ENCODE peak calls at places on chromosomes 2 and 18, in eight cellular contexts. U is IMR-90; T is neural progenitor cell; C is psoas muscle; B is lower lobe of right lung; K is fibroblast of mammary gland; D is CD8-positive, alpha-beta T cell; I is fibroblast of the aortic adventitia. E is an unnamed sample.

GRCh38 chr2:30321466-30321865 is 90.1 kb downstream of the LBH start:
- DNase-seq in U (peak; percentile 58), T (no peak), C (no peak), B (no peak), K (peak; percentile 23), D (no peak), I (peak; percentile 53), E (peak; percentile 10)

GRCh38 chr2:31580321-31581117 is at the start of gene SRD5A2:
- DNase-seq in U (no peak), T (peak; percentile 69), C (no peak), B (no peak), K (no peak), D (no peak), I (no peak), E (no peak)

GRCh38 chr2:10027931-10028330 is 15.4 kb upstream of the KLF11 start:
- DNase-seq in U (no peak), T (no peak), C (no peak), B (no peak), K (no peak), D (no peak), I (no peak), E (no peak)

GRCh38 chr2:102915128-102915527 is 153.3 kb downstream of the TMEM182 start:
- DNase-seq in U (peak; percentile 45), T (no peak), C (no peak), B (no peak), K (peak; percentile 59), D (no peak), I (peak; percentile 60), E (peak; percentile 3)

GRCh38 chr2:11665510-11666362 is 4.3 kb downstream of the NTSR2 start:
- DNase-seq in U (no peak), T (no peak), C (no peak), B (no peak), K (no peak), D (no peak), I (no peak), E (no peak)

GRCh38 chr2:196464311-196464710 is 175.2 kb upstream of the CCDC150 start:
- DNase-seq in U (peak; percentile 26), T (no peak), C (no peak), B (no peak), K (peak; percentile 35), D (no peak), I (no peak), E (no peak)

GRCh38 chr2:129707800-129708199 is 271.7 kb upstream of the RAB6C start:
- DNase-seq in U (no peak), T (no peak), C (no peak), B (no peak), K (no peak), D (no peak), I (no peak), E (no peak)

GRCh38 chr2:169862816-169863215 is 35.6 kb downstream of the UBR3 start:
- DNase-seq in U (no peak), T (no peak), C (no peak), B (no peak), K (no peak), D (no peak), I (peak; percentile 32), E (peak; percentile 41)

DNA sequence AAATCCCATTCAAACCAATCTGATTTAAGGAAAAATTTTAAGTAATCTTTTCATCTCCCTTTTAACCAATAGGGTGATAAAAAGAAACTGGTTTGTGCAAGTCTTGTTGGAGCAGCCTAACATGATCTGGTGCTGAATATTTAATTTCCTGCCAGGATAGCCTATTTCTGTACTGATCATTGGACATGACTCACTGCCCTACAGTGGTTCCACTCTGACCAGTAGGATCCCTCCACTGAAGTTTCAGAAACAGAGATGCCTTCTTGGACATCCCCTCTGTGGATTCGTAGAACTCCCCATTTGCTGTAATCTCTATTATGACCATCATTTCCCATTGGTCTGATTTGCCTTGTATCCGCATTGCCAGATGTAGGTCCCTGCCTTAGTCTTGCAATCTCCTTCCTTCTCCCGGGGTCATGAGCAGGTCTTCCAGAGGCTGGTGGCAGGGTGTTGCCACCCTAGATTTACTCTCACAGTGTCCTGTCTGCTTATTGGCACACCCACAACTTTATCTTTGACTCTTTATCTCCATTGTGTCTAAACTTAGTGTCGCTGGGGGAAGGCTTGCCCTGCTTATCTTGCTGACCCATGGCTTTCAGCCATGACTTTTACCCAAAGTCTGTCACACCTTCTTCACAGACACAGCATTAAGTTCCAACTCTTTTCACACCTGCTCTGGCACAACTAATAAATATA is 12.3 kb upstream of the SETBP1 start:
- DNase-seq in U (no peak), T (no peak), C (no peak), B (no peak), K (peak; percentile 32), D (no peak), I (no peak), E (no peak)
- TF ChIP-seq CTCF in U (no peak), T (no peak), C (no peak), B (no peak), K (no peak), D (no peak), I (no peak), E (no peak)

DNA sequence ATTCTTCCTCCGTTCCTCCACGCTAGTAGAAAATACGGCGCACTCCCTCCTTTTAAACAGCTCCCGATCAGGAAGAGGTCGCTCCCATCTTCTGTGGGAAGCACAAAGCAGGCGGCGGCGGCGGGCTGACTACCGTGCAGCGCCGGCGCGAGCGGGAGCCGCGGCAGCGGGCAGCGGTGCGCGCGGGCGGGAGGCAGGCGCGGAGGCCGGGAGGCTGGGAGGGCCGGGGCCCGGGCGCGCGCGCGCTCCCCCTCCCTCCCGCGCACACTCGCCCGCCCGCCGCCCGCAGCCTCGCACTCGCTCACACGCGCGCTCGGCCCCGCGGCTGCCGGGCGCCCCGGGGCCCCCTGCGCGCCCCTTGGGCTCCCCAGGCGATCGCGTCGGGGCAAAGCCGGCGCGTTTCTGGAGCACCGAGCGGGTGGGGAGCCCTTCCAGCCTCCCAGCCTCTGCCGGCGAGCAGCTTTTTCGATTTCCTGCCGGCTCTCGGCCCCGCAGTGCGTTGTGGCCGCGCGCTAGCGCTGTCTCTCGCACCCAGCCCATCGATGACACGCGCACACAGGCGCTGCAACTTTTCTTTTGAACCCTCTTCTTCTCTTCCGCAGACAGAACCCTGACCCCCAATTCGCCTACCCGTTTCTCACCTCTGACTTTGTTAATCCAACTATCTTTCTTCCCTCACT is at the start of gene SLC8A1:
- DNase-seq in U (peak; percentile 49), T (peak; percentile 82), C (peak; percentile 41), B (peak; percentile 55), K (peak; percentile 44), D (no peak), I (peak; percentile 43), E (peak; percentile 28)
- H3K4me3 ChIP-seq in U (peak within 1 kb of the TSS; percentile 96), T (peak within 1 kb of the TSS; percentile 57), C (peak within 1 kb of the TSS; percentile 64), B (peak within 1 kb of the TSS; percentile 64), K (peak within 1 kb of the TSS; percentile 91), D (no peak within 1 kb of the TSS), I (peak within 1 kb of the TSS; percentile 91), E (peak within 1 kb of the TSS; percentile 55)

DNA sequence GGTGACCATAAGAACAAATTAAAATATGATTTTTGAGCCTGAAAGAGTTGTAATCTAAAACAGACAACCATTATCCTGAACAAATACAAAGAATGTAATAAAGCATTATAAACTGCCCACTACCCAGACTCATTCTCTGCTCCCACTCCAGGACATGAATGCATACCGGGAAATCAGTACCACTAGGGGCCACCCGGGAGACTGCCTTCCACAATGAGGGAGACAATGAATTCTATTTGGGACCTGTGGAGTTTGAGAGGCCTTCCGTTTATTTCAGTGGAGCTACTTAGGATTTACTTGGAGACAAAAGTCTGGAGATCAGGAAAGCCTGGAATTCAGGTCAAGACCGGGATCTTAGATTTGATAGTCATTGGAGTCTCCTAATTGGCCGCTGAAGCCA is 50.0 kb downstream of the NAB1 start:
- DNase-seq in U (peak; percentile 11), T (peak; percentile 77), C (no peak), B (no peak), K (no peak), D (no peak), I (no peak), E (peak; percentile 37)
- TF ChIP-seq CTCF in U (no peak), T (peak; percentile 47), C (no peak), B (no peak), K (peak; percentile 44), D (no peak), I (peak; percentile 51), E (peak; percentile 69)

GRCh38 chr18:80191907-80192652 is 55.2 kb downstream of the PARD6G start:
- DNase-seq in U (no peak), T (no peak), C (no peak), B (no peak), K (no peak), D (no peak), I (no peak), E (no peak)

GRCh38 chr18:80194874-80195570 is 52.3 kb downstream of the PARD6G start:
- DNase-seq in U (no peak), T (no peak), C (no peak), B (no peak), K (no peak), D (no peak), I (no peak), E (no peak)

GRCh38 chr18:80191264-80191663 is 56.0 kb downstream of the PARD6G start:
- DNase-seq in U (no peak), T (no peak), C (no peak), B (no peak), K (no peak), D (no peak), I (no peak), E (no peak)

GRCh38 chr18:80193701-80194100 is 53.6 kb downstream of the PARD6G start:
- DNase-seq in U (no peak), T (no peak), C (no peak), B (no peak), K (no peak), D (no peak), I (no peak), E (no peak)

DNA sequence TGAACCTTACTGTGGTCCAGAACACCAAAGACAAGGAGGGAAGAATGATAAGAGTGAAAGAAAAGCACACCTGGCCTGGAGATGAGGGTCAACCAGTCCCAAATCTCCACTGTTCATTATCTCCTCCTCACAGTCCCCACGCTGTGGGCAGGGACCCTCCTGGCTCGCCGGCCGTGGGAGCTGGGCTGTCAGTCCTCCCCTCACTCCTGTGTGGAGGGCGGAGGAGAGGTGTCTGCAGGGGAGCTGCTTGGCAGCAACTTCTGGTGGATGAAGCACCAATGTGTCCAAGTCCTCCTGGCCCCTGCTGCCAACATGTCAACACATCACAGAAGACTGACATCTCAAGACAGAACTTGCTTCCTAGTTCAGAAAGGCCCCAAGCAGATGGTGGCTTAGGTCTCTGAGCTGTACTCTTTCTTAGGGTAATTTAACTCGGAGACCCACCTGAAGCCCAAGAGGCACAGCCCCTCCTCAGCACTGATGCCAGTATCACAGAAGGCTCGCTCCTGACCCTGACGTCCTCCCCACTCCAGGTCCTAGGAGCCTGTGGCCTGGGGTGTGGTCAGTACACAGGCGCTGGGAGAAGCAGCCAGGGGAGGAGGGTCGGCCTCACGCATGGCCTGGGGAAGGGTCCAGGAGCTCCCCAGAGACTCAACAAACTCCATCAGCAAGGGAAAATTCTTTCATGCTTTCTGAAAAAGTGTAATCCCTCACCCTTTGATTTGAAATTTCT is 54.5 kb downstream of the PARD6G start:
- DNase-seq in U (no peak), T (no peak), C (no peak), B (no peak), K (no peak), D (no peak), I (no peak), E (no peak)
- H3K4me3 ChIP-seq in U (no peak overlapping the region), T (no peak overlapping the region), C (no peak overlapping the region), B (no peak overlapping the region), K (no peak overlapping the region), D (no peak overlapping the region), I (no peak overlapping the region), E (no peak overlapping the region)